ENCODE peak calls at places on chromosomes 16 and 17, in four cellular contexts. One of them, this sample, is unnamed.

GRCh38 chr16:21208429-21208828 is 2.9 kb downstream of the ZP2 start:
- DNase-seq in naive thymus-derived CD4-positive, alpha-beta T cell: no peak
- DNase-seq in fibroblast of mammary gland: no peak
- DNase-seq in AG04450: no peak
- DNase-seq in this sample: no peak

GRCh38 chr16:10920726-10921427 is 21.4 kb downstream of the DEXI start:
- DNase-seq in AG04450: no peak
- DNase-seq in naive thymus-derived CD4-positive, alpha-beta T cell: no peak
- DNase-seq in fibroblast of mammary gland: no peak
- DNase-seq in this sample: no peak

GRCh38 chr16:71927383-71927782 is 32.1 kb downstream of the IST1 start:
- DNase-seq in naive thymus-derived CD4-positive, alpha-beta T cell: no peak
- DNase-seq in AG04450: peak
- DNase-seq in fibroblast of mammary gland: peak
- DNase-seq in this sample: peak

GRCh38 chr17:72715906-72716572 is 376.4 kb downstream of the SLC39A11 start:
- DNase-seq in naive thymus-derived CD4-positive, alpha-beta T cell: no peak
- DNase-seq in fibroblast of mammary gland: peak
- DNase-seq in AG04450: peak
- DNase-seq in this sample: peak

GRCh38 chr17:61330174-61331150 is 69.2 kb upstream of the TBX2 start:
- DNase-seq in fibroblast of mammary gland: no peak
- DNase-seq in naive thymus-derived CD4-positive, alpha-beta T cell: no peak
- DNase-seq in AG04450: no peak
- DNase-seq in this sample: no peak

GRCh38 chr17:78965369-78965982 is 14.2 kb downstream of the LGALS3BP start:
- DNase-seq in fibroblast of mammary gland: no peak
- DNase-seq in naive thymus-derived CD4-positive, alpha-beta T cell: no peak
- DNase-seq in AG04450: no peak
- DNase-seq in this sample: no peak

GRCh38 chr16:34801875-34802274 is 1342.5 kb downstream of the TP53TG3F start:
- DNase-seq in AG04450: no peak
- DNase-seq in fibroblast of mammary gland: no peak
- DNase-seq in naive thymus-derived CD4-positive, alpha-beta T cell: no peak
- DNase-seq in this sample: no peak

GRCh38 chr17:35167666-35168065 is 20.0 kb downstream of the UNC45B start:
- DNase-seq in naive thymus-derived CD4-positive, alpha-beta T cell: no peak
- DNase-seq in AG04450: no peak
- DNase-seq in fibroblast of mammary gland: peak
- DNase-seq in this sample: peak

GRCh38 chr17:8185580-8186445 is 4.2 kb downstream of the BORCS6 start:
- DNase-seq in naive thymus-derived CD4-positive, alpha-beta T cell: peak
- DNase-seq in fibroblast of mammary gland: peak
- DNase-seq in AG04450: peak
- DNase-seq in this sample: peak

GRCh38 chr17:51496378-51496777 is 236.0 kb downstream of the UTP18 start:
- DNase-seq in fibroblast of mammary gland: no peak
- DNase-seq in AG04450: no peak
- DNase-seq in naive thymus-derived CD4-positive, alpha-beta T cell: no peak
- DNase-seq in this sample: no peak

GRCh38 chr17:1324201-1324750 is 44.8 kb downstream of the TRARG1 start:
- DNase-seq in fibroblast of mammary gland: no peak
- DNase-seq in AG04450: no peak
- DNase-seq in naive thymus-derived CD4-positive, alpha-beta T cell: no peak
- DNase-seq in this sample: no peak
- H3K4me3 ChIP-seq in fibroblast of mammary gland: no peak
- H3K4me3 ChIP-seq in AG04450: no peak
- H3K4me3 ChIP-seq in naive thymus-derived CD4-positive, alpha-beta T cell: no peak
- H3K4me3 ChIP-seq in this sample: no peak

DNA sequence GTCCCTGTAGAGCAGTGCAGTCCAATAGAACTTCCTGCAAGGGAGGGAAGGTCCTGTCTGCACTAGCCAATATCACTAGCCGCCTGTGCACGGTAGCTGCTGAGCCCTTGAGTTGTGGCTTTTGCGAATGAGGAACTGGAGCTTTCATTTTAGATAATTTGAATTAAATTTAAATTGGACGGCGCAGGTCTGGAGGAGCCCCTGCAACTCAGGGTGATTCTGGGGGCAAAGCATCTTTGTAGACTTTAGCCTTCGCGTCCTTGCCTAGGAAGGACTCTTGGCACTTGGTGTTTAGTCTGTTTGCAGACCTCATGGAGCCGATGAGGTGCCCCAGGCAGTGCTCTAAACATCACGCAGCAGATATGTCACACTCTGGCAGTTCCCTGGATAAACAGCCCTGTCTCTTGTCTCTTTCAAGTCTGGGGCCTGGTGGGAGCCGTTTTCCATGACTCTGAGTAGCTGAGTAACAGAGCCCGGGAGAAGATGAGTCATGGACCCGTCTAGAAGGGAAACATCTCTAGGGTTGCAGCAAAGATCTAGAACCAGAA is 122.1 kb downstream of the CCDC182 start:
- DNase-seq in naive thymus-derived CD4-positive, alpha-beta T cell: no peak
- DNase-seq in AG04450: no peak
- DNase-seq in fibroblast of mammary gland: peak
- DNase-seq in this sample: peak
- H3K4me3 ChIP-seq in naive thymus-derived CD4-positive, alpha-beta T cell: no peak
- H3K4me3 ChIP-seq in AG04450: no peak
- H3K4me3 ChIP-seq in fibroblast of mammary gland: no peak
- H3K4me3 ChIP-seq in this sample: no peak

GRCh38 chr17:1996243-1997145 is 28.6 kb downstream of the RTN4RL1 start:
- DNase-seq in naive thymus-derived CD4-positive, alpha-beta T cell: no peak
- DNase-seq in AG04450: no peak
- DNase-seq in fibroblast of mammary gland: no peak
- DNase-seq in this sample: no peak

GRCh38 chr17:1995321-1996242 is 29.6 kb downstream of the RTN4RL1 start:
- DNase-seq in AG04450: no peak
- DNase-seq in naive thymus-derived CD4-positive, alpha-beta T cell: no peak
- DNase-seq in fibroblast of mammary gland: no peak
- DNase-seq in this sample: no peak

GRCh38 chr17:1997587-1998425 is 27.3 kb downstream of the RTN4RL1 start:
- DNase-seq in AG04450: no peak
- DNase-seq in fibroblast of mammary gland: no peak
- DNase-seq in naive thymus-derived CD4-positive, alpha-beta T cell: no peak
- DNase-seq in this sample: no peak

GRCh38 chr17:1998426-1998784 is 26.7 kb downstream of the RTN4RL1 start:
- DNase-seq in naive thymus-derived CD4-positive, alpha-beta T cell: no peak
- DNase-seq in AG04450: no peak
- DNase-seq in fibroblast of mammary gland: no peak
- DNase-seq in this sample: no peak

GRCh38 chr17:1997146-1997586 is 28.0 kb downstream of the RTN4RL1 start:
- DNase-seq in naive thymus-derived CD4-positive, alpha-beta T cell: no peak
- DNase-seq in AG04450: no peak
- DNase-seq in fibroblast of mammary gland: no peak
- DNase-seq in this sample: no peak
- H3K4me3 ChIP-seq in naive thymus-derived CD4-positive, alpha-beta T cell: no peak
- H3K4me3 ChIP-seq in AG04450: no peak
- H3K4me3 ChIP-seq in fibroblast of mammary gland: no peak
- H3K4me3 ChIP-seq in this sample: no peak

GRCh38 chr17:76561799-76562268 is 22.0 kb downstream of the PRCD start:
- DNase-seq in AG04450: no peak
- DNase-seq in naive thymus-derived CD4-positive, alpha-beta T cell: no peak
- DNase-seq in fibroblast of mammary gland: peak
- DNase-seq in this sample: peak
- H3K4me3 ChIP-seq in AG04450: peak
- H3K4me3 ChIP-seq in naive thymus-derived CD4-positive, alpha-beta T cell: no peak
- H3K4me3 ChIP-seq in fibroblast of mammary gland: no peak
- H3K4me3 ChIP-seq in this sample: no peak

DNA sequence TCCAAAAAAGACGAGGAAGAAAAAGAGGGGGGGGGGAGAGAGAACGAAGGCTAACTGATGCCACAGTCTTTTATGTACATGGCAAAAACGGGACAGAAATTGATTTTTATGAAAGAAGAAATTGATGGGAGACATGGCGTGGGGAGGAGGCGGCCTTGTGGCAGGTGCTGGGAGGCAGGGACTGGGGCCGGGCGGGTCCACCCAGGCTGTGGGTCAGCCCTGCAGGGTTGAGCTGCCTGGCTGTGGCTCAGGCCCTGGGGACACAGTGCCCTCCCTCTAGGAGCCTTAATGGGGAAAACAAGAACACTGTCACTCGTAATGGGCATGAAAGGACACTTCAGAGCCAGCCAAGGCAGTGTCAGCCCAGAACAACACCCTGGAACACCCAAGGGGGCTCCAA is 34.8 kb downstream of the SNX20 start:
- DNase-seq in AG04450: no peak
- DNase-seq in naive thymus-derived CD4-positive, alpha-beta T cell: no peak
- DNase-seq in fibroblast of mammary gland: no peak
- DNase-seq in this sample: no peak
- H3K4me3 ChIP-seq in AG04450: no peak
- H3K4me3 ChIP-seq in naive thymus-derived CD4-positive, alpha-beta T cell: no peak
- H3K4me3 ChIP-seq in fibroblast of mammary gland: no peak
- H3K4me3 ChIP-seq in this sample: no peak

GRCh38 chr17:82047379-82047778 is 4.2 kb downstream of the RFNG start:
- DNase-seq in fibroblast of mammary gland: no peak
- DNase-seq in AG04450: no peak
- DNase-seq in naive thymus-derived CD4-positive, alpha-beta T cell: no peak
- DNase-seq in this sample: no peak

GRCh38 chr17:82047914-82048570 is 3.6 kb downstream of the RFNG start:
- DNase-seq in AG04450: no peak
- DNase-seq in naive thymus-derived CD4-positive, alpha-beta T cell: no peak
- DNase-seq in fibroblast of mammary gland: no peak
- DNase-seq in this sample: no peak

GRCh38 chr17:82049106-82049505 is 2.5 kb downstream of the RFNG start:
- DNase-seq in AG04450: no peak
- DNase-seq in naive thymus-derived CD4-positive, alpha-beta T cell: no peak
- DNase-seq in fibroblast of mammary gland: no peak
- DNase-seq in this sample: no peak

GRCh38 chr17:82049521-82049971 is 2.1 kb downstream of the RFNG start:
- DNase-seq in AG04450: no peak
- DNase-seq in naive thymus-derived CD4-positive, alpha-beta T cell: no peak
- DNase-seq in fibroblast of mammary gland: no peak
- DNase-seq in this sample: no peak

DNA sequence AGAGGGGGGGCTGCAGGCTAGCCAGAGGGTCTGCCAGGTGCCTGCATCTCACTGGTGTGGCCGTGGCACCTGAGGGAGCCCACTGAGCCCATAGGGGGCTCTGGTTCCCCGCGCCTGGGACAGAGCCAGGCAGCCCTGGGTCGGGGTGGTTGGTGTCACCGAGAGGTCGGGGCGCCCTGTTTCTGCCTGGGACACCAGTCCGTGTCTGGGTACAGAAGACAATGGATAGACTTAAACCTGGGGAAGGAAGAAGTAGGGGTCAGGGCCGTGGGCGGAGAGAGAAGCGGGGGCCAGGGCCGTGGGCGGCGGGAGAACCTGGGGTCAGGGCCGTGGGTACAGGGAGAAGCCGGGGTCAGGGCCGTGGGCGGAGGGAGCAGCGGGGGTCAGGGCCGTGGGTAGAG is 3.0 kb downstream of the RFNG start:
- DNase-seq in AG04450: no peak
- DNase-seq in fibroblast of mammary gland: no peak
- DNase-seq in naive thymus-derived CD4-positive, alpha-beta T cell: no peak
- DNase-seq in this sample: no peak
- H3K4me3 ChIP-seq in AG04450: no peak
- H3K4me3 ChIP-seq in fibroblast of mammary gland: no peak
- H3K4me3 ChIP-seq in naive thymus-derived CD4-positive, alpha-beta T cell: no peak
- H3K4me3 ChIP-seq in this sample: no peak

This sample was measured in choroid plexus epithelial cell.